ENCODE peak calls at places on chromosomes 11 and 22, in nine cellular contexts. Q is suprapubic skin, Z is HCT116, V is epithelial cell of proximal tubule, U is fibroblast of the aortic adventitia, D is cardiac muscle cell, S is astrocyte of the cerebellum, O is adrenal gland, F is vagina. E is an unnamed sample.

GRCh38 chr11:64259533-64260067 is 8.3 kb downstream of the PLCB3 start:
- DNase-seq in O (no peak), Q (no peak), D (no peak), V (no peak), S (no peak), F (no peak), Z (no peak), U (no peak), E (no peak)

GRCh38 chr11:279966-280761 is 2.0 kb downstream of the NLRP6 start:
- DNase-seq in U (no peak), Q (peak), F (no peak), Z (no peak), D (peak), V (no peak), S (no peak), O (peak), E (peak)

GRCh38 chr11:12008790-12009616 is 577 bp upstream of the DKK3 start:
- DNase-seq in S (no peak), Z (no peak), Q (no peak), V (no peak), D (peak), F (no peak), O (no peak), U (no peak), E (peak)

GRCh38 chr22:28395920-28396447 is 283.7 kb downstream of the TTC28 start:
- DNase-seq in S (peak), D (no peak), V (peak), U (peak), Q (no peak), F (no peak), O (no peak), Z (no peak), E (peak)

GRCh38 chr11:126322996-126323395 is 19.1 kb downstream of the DCPS start:
- DNase-seq in V (no peak), Q (no peak), U (no peak), S (no peak), F (no peak), Z (no peak), O (no peak), D (no peak), E (no peak)

GRCh38 chr11:132056689-132057088 is 686.3 kb downstream of the NTM start:
- DNase-seq in Z (no peak), V (no peak), O (no peak), S (peak), Q (no peak), U (peak), D (no peak), F (no peak), E (peak)

GRCh38 chr22:45781459-45781858 is 109.8 kb downstream of the ATXN10 start:
- DNase-seq in D (no peak), V (no peak), Q (no peak), U (no peak), Z (no peak), O (no peak), S (no peak), F (no peak), E (no peak)

GRCh38 chr22:23183107-23183698 is 2.9 kb downstream of the BCR start:
- DNase-seq in U (peak), O (peak), Q (no peak), F (no peak), Z (no peak), D (peak), S (peak), V (no peak), E (peak)

GRCh38 chr11:74453373-74453975 is 13.9 kb downstream of the KCNE3 start:
- DNase-seq in Q (peak), S (peak), D (peak), U (peak), Z (peak), F (no peak), O (peak), V (no peak), E (peak)

GRCh38 chr11:122068096-122068495 is 47.9 kb downstream of the BLID start:
- DNase-seq in O (no peak), S (no peak), U (no peak), V (no peak), Z (no peak), Q (no peak), F (no peak), D (no peak), E (no peak)
- TF ChIP-seq CTCF in O (no peak), S (no peak), U (no peak), V (no peak), Z (no peak), Q (no peak), F (no peak), D (no peak), E (no peak)

GRCh38 chr11:94771390-94771789 is 3.2 kb downstream of the AMOTL1 start:
- DNase-seq in Z (no peak), Q (no peak), D (no peak), V (no peak), U (no peak), O (no peak), S (no peak), F (no peak), E (no peak)
- H3K4me3 ChIP-seq in Z (no peak), Q (no peak), D (no peak), V (no peak), U (no peak), O (no peak), S (no peak), F (no peak), E (no peak)

DNA sequence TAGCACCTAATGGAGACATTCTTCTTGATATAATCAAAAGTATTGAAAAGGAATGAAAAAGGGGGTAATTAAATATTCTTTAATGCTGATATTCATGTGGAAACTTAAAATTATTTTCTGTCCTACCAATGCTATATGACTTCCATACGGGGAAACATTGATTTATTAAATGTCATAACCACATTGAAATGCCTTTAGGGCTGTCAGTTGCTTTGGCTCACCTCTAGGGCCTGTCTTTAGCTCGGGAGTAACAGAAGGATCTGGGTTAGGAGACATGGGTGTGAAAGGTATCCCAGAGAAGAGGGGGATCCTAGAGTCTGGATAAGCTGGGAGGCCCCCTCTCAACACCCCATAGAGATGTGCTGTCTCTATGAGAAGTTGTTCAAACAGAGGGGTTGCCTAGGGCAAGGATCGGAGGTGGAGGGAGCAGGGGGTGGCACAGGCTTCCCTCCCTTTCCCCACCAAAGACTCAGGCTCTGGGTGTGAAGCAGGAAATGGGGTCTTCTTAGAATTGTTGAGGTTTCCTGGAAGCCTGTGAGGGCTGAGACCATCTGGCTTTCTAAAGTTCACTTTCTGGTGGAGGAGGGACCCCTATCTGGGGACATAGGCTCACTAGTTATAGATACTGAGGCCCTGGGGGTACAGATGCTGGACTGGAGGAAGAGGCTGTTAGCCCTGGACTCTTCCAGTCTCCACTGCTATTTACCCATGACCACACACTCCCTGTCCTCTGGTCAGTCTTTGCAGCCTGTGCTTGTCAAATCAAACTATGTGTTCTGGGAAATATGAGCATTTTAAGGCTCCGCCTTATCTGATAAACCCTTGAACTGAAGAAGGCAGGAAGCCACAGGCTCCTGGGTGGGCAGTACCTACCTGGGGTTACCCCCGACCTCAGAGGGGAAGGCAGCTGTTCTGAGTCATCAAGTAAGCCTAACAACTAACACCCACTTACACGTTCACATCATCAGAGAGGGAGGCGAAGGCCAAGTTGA is 55.8 kb upstream of the RRAS2 start:
- DNase-seq in F (no peak), D (no peak), S (no peak), Z (no peak), V (no peak), Q (no peak), O (no peak), U (no peak), E (no peak)
- TF ChIP-seq CTCF in F (no peak), D (no peak), S (peak), Z (no peak), V (peak), Q (no peak), O (no peak), U (peak), E (no peak)

GRCh38 chr11:19071255-19071654 is 10.7 kb upstream of the MRGPRX2 start:
- DNase-seq in V (peak), Z (peak), F (no peak), S (peak), U (peak), Q (peak), D (peak), O (peak), E (peak)
- H3K4me3 ChIP-seq in V (peak), Z (peak), F (no peak), S (peak), U (peak), Q (no peak), D (no peak), O (no peak), E (peak)

GRCh38 chr22:37253164-37253660 is 9.1 kb upstream of the RAC2 start:
- DNase-seq in D (no peak), F (no peak), Q (no peak), S (no peak), O (peak), U (no peak), Z (no peak), V (no peak), E (no peak)
- TF ChIP-seq CTCF in D (peak), F (no peak), Q (no peak), S (peak), O (no peak), U (no peak), Z (no peak), V (no peak), E (peak)

GRCh38 chr11:69443138-69443967 is 38.1 kb upstream of the LINC01488 start:
- DNase-seq in S (peak), V (no peak), U (peak), Q (peak), Z (peak), O (peak), D (peak), F (peak), E (peak)
- H3K4me3 ChIP-seq in S (peak), V (peak), U (peak), Q (peak), Z (peak), O (no peak), D (peak), F (peak), E (peak)